ENCODE peak calls at places on chromosomes 4 and X, in seven cellular contexts. One of them, this sample, is unnamed.

GRCh38 chrX:15744181-15744867 is 6.3 kb downstream of the CA5B start:
- DNase-seq in HT1080: no peak
- DNase-seq in stimulated activated effector memory CD8-positive, alpha-beta T cell treated with anti-CD3 and anti-CD28 coated beads, Interleukin-12 subunit alpha, Interleukin-12 subunit beta, amount 100 ng/mL, for 72 hours: no peak
- DNase-seq in lower leg skin: no peak
- DNase-seq in foreskin melanocyte: no peak
- DNase-seq in stimulated activated CD8-positive, alpha-beta memory T cell treated with anti-CD3 and anti-CD28 coated beads, Interleukin-4, amount 100 ng/mL, for 24 hours: no peak
- DNase-seq in vagina: no peak
- DNase-seq in this sample: no peak

GRCh38 chrX:69173906-69174305 is 8.7 kb upstream of the PJA1 start:
- DNase-seq in HT1080: no peak
- DNase-seq in stimulated activated effector memory CD8-positive, alpha-beta T cell treated with anti-CD3 and anti-CD28 coated beads, Interleukin-12 subunit alpha, Interleukin-12 subunit beta, amount 100 ng/mL, for 72 hours: no peak
- DNase-seq in lower leg skin: no peak
- DNase-seq in foreskin melanocyte: no peak
- DNase-seq in stimulated activated CD8-positive, alpha-beta memory T cell treated with anti-CD3 and anti-CD28 coated beads, Interleukin-4, amount 100 ng/mL, for 24 hours: no peak
- DNase-seq in vagina: no peak
- DNase-seq in this sample: no peak

GRCh38 chr4:40871695-40872250 is 122.0 kb downstream of the NSUN7 start:
- DNase-seq in HT1080: no peak
- DNase-seq in stimulated activated effector memory CD8-positive, alpha-beta T cell treated with anti-CD3 and anti-CD28 coated beads, Interleukin-12 subunit alpha, Interleukin-12 subunit beta, amount 100 ng/mL, for 72 hours: no peak
- DNase-seq in lower leg skin: no peak
- DNase-seq in foreskin melanocyte: no peak
- DNase-seq in stimulated activated CD8-positive, alpha-beta memory T cell treated with anti-CD3 and anti-CD28 coated beads, Interleukin-4, amount 100 ng/mL, for 24 hours: no peak
- DNase-seq in vagina: no peak
- DNase-seq in this sample: no peak

GRCh38 chrX:18566748-18567147 is 105.2 kb downstream of the RS1 start:
- DNase-seq in HT1080: no peak
- DNase-seq in stimulated activated effector memory CD8-positive, alpha-beta T cell treated with anti-CD3 and anti-CD28 coated beads, Interleukin-12 subunit alpha, Interleukin-12 subunit beta, amount 100 ng/mL, for 72 hours: no peak
- DNase-seq in lower leg skin: no peak
- DNase-seq in foreskin melanocyte: no peak
- DNase-seq in stimulated activated CD8-positive, alpha-beta memory T cell treated with anti-CD3 and anti-CD28 coated beads, Interleukin-4, amount 100 ng/mL, for 24 hours: no peak
- DNase-seq in vagina: no peak
- DNase-seq in this sample: no peak

GRCh38 chrX:51598899-51599298 is 19.8 kb downstream of the CENPVL3 start:
- DNase-seq in HT1080: no peak
- DNase-seq in stimulated activated effector memory CD8-positive, alpha-beta T cell treated with anti-CD3 and anti-CD28 coated beads, Interleukin-12 subunit alpha, Interleukin-12 subunit beta, amount 100 ng/mL, for 72 hours: no peak
- DNase-seq in lower leg skin: no peak
- DNase-seq in foreskin melanocyte: no peak
- DNase-seq in stimulated activated CD8-positive, alpha-beta memory T cell treated with anti-CD3 and anti-CD28 coated beads, Interleukin-4, amount 100 ng/mL, for 24 hours: no peak
- DNase-seq in vagina: no peak
- DNase-seq in this sample: no peak

GRCh38 chr4:155005395-155006087 is 202.9 kb upstream of the NPY2R start:
- DNase-seq in HT1080: peak
- DNase-seq in stimulated activated effector memory CD8-positive, alpha-beta T cell treated with anti-CD3 and anti-CD28 coated beads, Interleukin-12 subunit alpha, Interleukin-12 subunit beta, amount 100 ng/mL, for 72 hours: no peak
- DNase-seq in lower leg skin: no peak
- DNase-seq in foreskin melanocyte: no peak
- DNase-seq in stimulated activated CD8-positive, alpha-beta memory T cell treated with anti-CD3 and anti-CD28 coated beads, Interleukin-4, amount 100 ng/mL, for 24 hours: no peak
- DNase-seq in vagina: no peak
- DNase-seq in this sample: no peak

GRCh38 chrX:150219374-150220185 is 143.5 kb upstream of the MAMLD1 start:
- DNase-seq in HT1080: peak
- DNase-seq in stimulated activated effector memory CD8-positive, alpha-beta T cell treated with anti-CD3 and anti-CD28 coated beads, Interleukin-12 subunit alpha, Interleukin-12 subunit beta, amount 100 ng/mL, for 72 hours: no peak
- DNase-seq in lower leg skin: peak
- DNase-seq in foreskin melanocyte: no peak
- DNase-seq in stimulated activated CD8-positive, alpha-beta memory T cell treated with anti-CD3 and anti-CD28 coated beads, Interleukin-4, amount 100 ng/mL, for 24 hours: no peak
- DNase-seq in vagina: no peak
- DNase-seq in this sample: no peak

GRCh38 chrX:40897768-40898167 is 162.4 kb upstream of the MED14 start:
- DNase-seq in HT1080: no peak
- DNase-seq in stimulated activated effector memory CD8-positive, alpha-beta T cell treated with anti-CD3 and anti-CD28 coated beads, Interleukin-12 subunit alpha, Interleukin-12 subunit beta, amount 100 ng/mL, for 72 hours: no peak
- DNase-seq in lower leg skin: no peak
- DNase-seq in foreskin melanocyte: no peak
- DNase-seq in stimulated activated CD8-positive, alpha-beta memory T cell treated with anti-CD3 and anti-CD28 coated beads, Interleukin-4, amount 100 ng/mL, for 24 hours: no peak
- DNase-seq in vagina: no peak
- DNase-seq in this sample: no peak

GRCh38 chr4:92362002-92362401 is 58.2 kb downstream of the GRID2 start:
- DNase-seq in HT1080: no peak
- DNase-seq in stimulated activated effector memory CD8-positive, alpha-beta T cell treated with anti-CD3 and anti-CD28 coated beads, Interleukin-12 subunit alpha, Interleukin-12 subunit beta, amount 100 ng/mL, for 72 hours: no peak
- DNase-seq in lower leg skin: no peak
- DNase-seq in foreskin melanocyte: no peak
- DNase-seq in stimulated activated CD8-positive, alpha-beta memory T cell treated with anti-CD3 and anti-CD28 coated beads, Interleukin-4, amount 100 ng/mL, for 24 hours: no peak
- DNase-seq in vagina: no peak
- DNase-seq in this sample: no peak

GRCh38 chr4:147019061-147019460 is 73.4 kb upstream of the TTC29 start:
- DNase-seq in HT1080: peak
- DNase-seq in stimulated activated effector memory CD8-positive, alpha-beta T cell treated with anti-CD3 and anti-CD28 coated beads, Interleukin-12 subunit alpha, Interleukin-12 subunit beta, amount 100 ng/mL, for 72 hours: peak
- DNase-seq in lower leg skin: peak
- DNase-seq in foreskin melanocyte: no peak
- DNase-seq in stimulated activated CD8-positive, alpha-beta memory T cell treated with anti-CD3 and anti-CD28 coated beads, Interleukin-4, amount 100 ng/mL, for 24 hours: peak
- DNase-seq in vagina: no peak
- DNase-seq in this sample: peak

GRCh38 chr4:183905081-183905592 is at the start of gene STOX2:
- DNase-seq in HT1080: no peak
- DNase-seq in stimulated activated effector memory CD8-positive, alpha-beta T cell treated with anti-CD3 and anti-CD28 coated beads, Interleukin-12 subunit alpha, Interleukin-12 subunit beta, amount 100 ng/mL, for 72 hours: no peak
- DNase-seq in lower leg skin: peak
- DNase-seq in foreskin melanocyte: peak
- DNase-seq in stimulated activated CD8-positive, alpha-beta memory T cell treated with anti-CD3 and anti-CD28 coated beads, Interleukin-4, amount 100 ng/mL, for 24 hours: no peak
- DNase-seq in vagina: no peak
- DNase-seq in this sample: peak

GRCh38 chrX:2330487-2330886 is 170.3 kb downstream of the DHRSX start:
- DNase-seq in HT1080: no peak
- DNase-seq in stimulated activated effector memory CD8-positive, alpha-beta T cell treated with anti-CD3 and anti-CD28 coated beads, Interleukin-12 subunit alpha, Interleukin-12 subunit beta, amount 100 ng/mL, for 72 hours: no peak
- DNase-seq in lower leg skin: no peak
- DNase-seq in foreskin melanocyte: no peak
- DNase-seq in stimulated activated CD8-positive, alpha-beta memory T cell treated with anti-CD3 and anti-CD28 coated beads, Interleukin-4, amount 100 ng/mL, for 24 hours: no peak
- DNase-seq in vagina: no peak
- DNase-seq in this sample: no peak

GRCh38 chr4:168885416-168885815 is 124.6 kb downstream of the CBR4 start:
- DNase-seq in HT1080: no peak
- DNase-seq in stimulated activated effector memory CD8-positive, alpha-beta T cell treated with anti-CD3 and anti-CD28 coated beads, Interleukin-12 subunit alpha, Interleukin-12 subunit beta, amount 100 ng/mL, for 72 hours: no peak
- DNase-seq in lower leg skin: no peak
- DNase-seq in foreskin melanocyte: no peak
- DNase-seq in stimulated activated CD8-positive, alpha-beta memory T cell treated with anti-CD3 and anti-CD28 coated beads, Interleukin-4, amount 100 ng/mL, for 24 hours: no peak
- DNase-seq in vagina: no peak
- DNase-seq in this sample: no peak

GRCh38 chr4:41611881-41612871 is 74.2 kb downstream of the LIMCH1 start:
- DNase-seq in HT1080: peak
- DNase-seq in stimulated activated effector memory CD8-positive, alpha-beta T cell treated with anti-CD3 and anti-CD28 coated beads, Interleukin-12 subunit alpha, Interleukin-12 subunit beta, amount 100 ng/mL, for 72 hours: no peak
- DNase-seq in lower leg skin: no peak
- DNase-seq in foreskin melanocyte: peak
- DNase-seq in stimulated activated CD8-positive, alpha-beta memory T cell treated with anti-CD3 and anti-CD28 coated beads, Interleukin-4, amount 100 ng/mL, for 24 hours: no peak
- DNase-seq in vagina: no peak
- DNase-seq in this sample: no peak

GRCh38 chr4:98181815-98182214 is 38.5 kb upstream of the STPG2 start:
- DNase-seq in HT1080: no peak
- DNase-seq in stimulated activated effector memory CD8-positive, alpha-beta T cell treated with anti-CD3 and anti-CD28 coated beads, Interleukin-12 subunit alpha, Interleukin-12 subunit beta, amount 100 ng/mL, for 72 hours: no peak
- DNase-seq in lower leg skin: no peak
- DNase-seq in foreskin melanocyte: peak
- DNase-seq in stimulated activated CD8-positive, alpha-beta memory T cell treated with anti-CD3 and anti-CD28 coated beads, Interleukin-4, amount 100 ng/mL, for 24 hours: no peak
- DNase-seq in vagina: no peak
- DNase-seq in this sample: no peak

GRCh38 chrX:17544831-17545230 is 169.8 kb downstream of the NHS start:
- DNase-seq in HT1080: no peak
- DNase-seq in stimulated activated effector memory CD8-positive, alpha-beta T cell treated with anti-CD3 and anti-CD28 coated beads, Interleukin-12 subunit alpha, Interleukin-12 subunit beta, amount 100 ng/mL, for 72 hours: no peak
- DNase-seq in lower leg skin: no peak
- DNase-seq in foreskin melanocyte: no peak
- DNase-seq in stimulated activated CD8-positive, alpha-beta memory T cell treated with anti-CD3 and anti-CD28 coated beads, Interleukin-4, amount 100 ng/mL, for 24 hours: no peak
- DNase-seq in vagina: no peak
- DNase-seq in this sample: no peak

GRCh38 chrX:13938053-13938765 is 91.5 kb downstream of the GEMIN8 start:
- DNase-seq in HT1080: no peak
- DNase-seq in stimulated activated effector memory CD8-positive, alpha-beta T cell treated with anti-CD3 and anti-CD28 coated beads, Interleukin-12 subunit alpha, Interleukin-12 subunit beta, amount 100 ng/mL, for 72 hours: no peak
- DNase-seq in lower leg skin: no peak
- DNase-seq in foreskin melanocyte: no peak
- DNase-seq in stimulated activated CD8-positive, alpha-beta memory T cell treated with anti-CD3 and anti-CD28 coated beads, Interleukin-4, amount 100 ng/mL, for 24 hours: no peak
- DNase-seq in vagina: no peak
- DNase-seq in this sample: no peak

GRCh38 chrX:150568320-150569154 is at the start of gene MTM1:
- DNase-seq in HT1080: peak
- DNase-seq in stimulated activated effector memory CD8-positive, alpha-beta T cell treated with anti-CD3 and anti-CD28 coated beads, Interleukin-12 subunit alpha, Interleukin-12 subunit beta, amount 100 ng/mL, for 72 hours: peak
- DNase-seq in lower leg skin: peak
- DNase-seq in foreskin melanocyte: peak
- DNase-seq in stimulated activated CD8-positive, alpha-beta memory T cell treated with anti-CD3 and anti-CD28 coated beads, Interleukin-4, amount 100 ng/mL, for 24 hours: peak
- DNase-seq in vagina: no peak
- DNase-seq in this sample: peak

GRCh38 chr4:2083826-2084160 is 24.7 kb downstream of the NAT8L start:
- DNase-seq in HT1080: no peak
- DNase-seq in stimulated activated effector memory CD8-positive, alpha-beta T cell treated with anti-CD3 and anti-CD28 coated beads, Interleukin-12 subunit alpha, Interleukin-12 subunit beta, amount 100 ng/mL, for 72 hours: no peak
- DNase-seq in lower leg skin: no peak
- DNase-seq in foreskin melanocyte: no peak
- DNase-seq in stimulated activated CD8-positive, alpha-beta memory T cell treated with anti-CD3 and anti-CD28 coated beads, Interleukin-4, amount 100 ng/mL, for 24 hours: no peak
- DNase-seq in vagina: no peak
- DNase-seq in this sample: peak

GRCh38 chr4:9996319-9997110 is 24.8 kb downstream of the SLC2A9 start:
- DNase-seq in HT1080: no peak
- DNase-seq in stimulated activated effector memory CD8-positive, alpha-beta T cell treated with anti-CD3 and anti-CD28 coated beads, Interleukin-12 subunit alpha, Interleukin-12 subunit beta, amount 100 ng/mL, for 72 hours: no peak
- DNase-seq in lower leg skin: peak
- DNase-seq in foreskin melanocyte: no peak
- DNase-seq in stimulated activated CD8-positive, alpha-beta memory T cell treated with anti-CD3 and anti-CD28 coated beads, Interleukin-4, amount 100 ng/mL, for 24 hours: no peak
- DNase-seq in vagina: no peak
- DNase-seq in this sample: no peak

This sample was measured in right lobe of liver.